ENCODE peak calls at places on chromosomes 13 and 19, in nine cellular contexts. X, V, B, T, L, O, G, R and I are unnamed samples.
A peak's percentile ranks its signal among the peaks of the same experiment; 100 is the strongest.

GRCh38 chr19:42872608-42873007 is 6.9 kb downstream of the PSG1 start:
- DNase-seq in X (no peak), V (no peak), B (no peak), T (no peak), L (no peak), O (no peak), G (no peak), R (no peak), I (no peak)

GRCh38 chr13:20221772-20222171 is 10.3 kb downstream of the GJB6 start:
- DNase-seq in X (no peak), V (no peak), B (no peak), T (no peak), L (no peak), O (no peak), G (no peak), R (no peak), I (no peak)

GRCh38 chr19:13788991-13789390 is 6.3 kb upstream of the ZSWIM4 start:
- DNase-seq in X (no peak), V (peak; percentile 84), B (no peak), T (peak; percentile 84), L (no peak), O (no peak), G (no peak), R (no peak), I (no peak)

GRCh38 chr13:99656843-99657506 is 155.7 kb downstream of the TM9SF2 start:
- DNase-seq in X (no peak), V (no peak), B (no peak), T (no peak), L (no peak), O (no peak), G (no peak), R (no peak), I (no peak)

GRCh38 chr13:59201836-59202235 is 961.9 kb downstream of the DIAPH3 start:
- DNase-seq in X (no peak), V (no peak), B (no peak), T (no peak), L (no peak), O (no peak), G (no peak), R (no peak), I (no peak)

GRCh38 chr19:35295792-35296462 is 4.0 kb downstream of the MAG start:
- DNase-seq in X (no peak), V (no peak), B (no peak), T (no peak), L (no peak), O (no peak), G (no peak), R (no peak), I (peak; percentile 45)

GRCh38 chr19:48644839-48645651 is 942 bp downstream of the CA11 start:
- DNase-seq in X (peak; percentile 63), V (peak; percentile 91), B (peak; percentile 63), T (no peak), L (no peak), O (no peak), G (no peak), R (peak; percentile 72), I (no peak)

GRCh38 chr19:16325161-16325527 is 518 bp downstream of the KLF2 start:
- DNase-seq in X (peak; percentile 67), V (no peak), B (no peak), T (no peak), L (no peak), O (no peak), G (no peak), R (peak; percentile 59), I (no peak)

GRCh38 chr13:65866138-65866537 is 1364.0 kb downstream of the PCDH9 start:
- DNase-seq in X (no peak), V (no peak), B (no peak), T (no peak), L (no peak), O (no peak), G (no peak), R (no peak), I (no peak)

GRCh38 chr13:111503905-111504695 is 183.7 kb downstream of the TEX29 start:
- DNase-seq in X (no peak), V (no peak), B (no peak), T (no peak), L (no peak), O (peak; percentile 10), G (no peak), R (no peak), I (no peak)

GRCh38 chr19:17095141-17095919 is 19.8 kb downstream of the MYO9B start:
- DNase-seq in X (no peak), V (peak; percentile 96), B (no peak), T (no peak), L (no peak), O (no peak), G (no peak), R (peak; percentile 69), I (no peak)

GRCh38 chr13:86907116-86907515 is 764.1 kb upstream of the SLITRK5 start:
- DNase-seq in X (no peak), V (no peak), B (no peak), T (no peak), L (no peak), O (no peak), G (no peak), R (no peak), I (no peak)

GRCh38 chr13:37313383-37313782 is 207.9 kb upstream of the CSNK1A1L start:
- DNase-seq in X (no peak), V (no peak), B (peak; percentile 16), T (peak; percentile 71), L (no peak), O (no peak), G (peak; percentile 73), R (no peak), I (no peak)

GRCh38 chr19:36686365-36687213 is 823 bp upstream of the ZNF567 start:
- DNase-seq in X (peak; percentile 36), V (no peak), B (peak; percentile 2), T (no peak), L (no peak), O (no peak), G (no peak), R (no peak), I (no peak)

GRCh38 chr13:112638157-112638750 is 50.3 kb upstream of the TUBGCP3 start:
- DNase-seq in X (no peak), V (no peak), B (peak; percentile 6), T (no peak), L (no peak), O (peak; percentile 35), G (no peak), R (no peak), I (no peak)

GRCh38 chr19:3324405-3324856 is 42.0 kb upstream of the NFIC start:
- DNase-seq in X (peak; percentile 85), V (no peak), B (peak; percentile 51), T (no peak), L (no peak), O (no peak), G (no peak), R (peak; percentile 53), I (peak; percentile 7)

DNA sequence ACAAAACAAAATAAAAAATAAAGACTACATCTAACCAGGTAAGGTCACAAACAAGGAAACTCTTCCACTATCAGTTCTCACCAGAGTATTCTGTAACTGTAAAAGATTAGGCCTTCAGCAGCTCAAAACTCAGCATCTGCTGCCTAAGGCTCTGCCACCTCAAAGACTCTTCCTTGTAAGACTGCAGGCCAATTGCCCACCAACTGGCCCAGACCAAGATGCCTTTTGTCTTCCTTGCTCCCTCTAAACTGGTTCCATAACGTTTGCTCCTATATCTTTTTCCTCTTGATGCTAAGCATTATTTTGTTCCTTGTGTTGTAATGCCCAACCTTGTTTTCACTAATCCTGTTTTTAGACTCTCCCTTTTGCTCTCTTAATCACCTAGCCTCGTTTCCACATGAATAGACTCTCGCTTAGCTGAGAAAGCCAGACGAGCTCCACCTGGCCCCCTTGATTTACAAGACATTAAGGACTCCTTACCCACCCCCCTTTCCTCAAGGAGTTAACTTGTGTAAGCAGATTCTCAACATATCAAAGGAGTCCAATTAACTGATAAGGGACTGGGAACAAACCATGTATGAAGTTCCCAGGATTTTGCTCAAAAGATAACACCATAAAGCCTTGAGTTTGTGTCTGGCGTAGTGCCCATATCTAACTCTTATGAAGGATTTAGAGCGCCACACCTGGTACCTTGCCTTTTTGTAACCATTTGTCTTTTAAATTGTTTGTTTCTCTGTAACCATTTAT is 1.5 kb downstream of the ZNF814 start:
- DNase-seq in X (no peak), V (no peak), B (no peak), T (no peak), L (no peak), O (no peak), G (no peak), R (no peak), I (no peak)
- TF ChIP-seq CTCF in X (no peak), V (no peak), B (no peak), T (no peak), L (no peak), O (no peak), G (no peak), R (no peak), I (no peak)

GRCh38 chr19:45142016-45142727 is 18.6 kb downstream of the NKPD1 start:
- DNase-seq in X (no peak), V (no peak), B (no peak), T (no peak), L (no peak), O (no peak), G (no peak), R (no peak), I (no peak)
- H3K4me3 ChIP-seq in X (no peak overlapping the region), V (no peak overlapping the region), B (no peak overlapping the region), T (no peak overlapping the region), L (no peak overlapping the region), O (no peak overlapping the region), G (no peak overlapping the region), R (no peak overlapping the region), I (no peak overlapping the region)

GRCh38 chr13:110216403-110217041 is 90.4 kb downstream of the COL4A1 start:
- DNase-seq in X (no peak), V (peak; percentile 84), B (no peak), T (no peak), L (no peak), O (no peak), G (no peak), R (no peak), I (no peak)

GRCh38 chr13:110215606-110216005 is 91.4 kb downstream of the COL4A1 start:
- DNase-seq in X (no peak), V (no peak), B (no peak), T (no peak), L (no peak), O (no peak), G (no peak), R (no peak), I (no peak)

GRCh38 chr13:110217811-110218210 is 89.1 kb downstream of the COL4A1 start:
- DNase-seq in X (no peak), V (no peak), B (no peak), T (no peak), L (no peak), O (no peak), G (no peak), R (no peak), I (no peak)

GRCh38 chr13:110214637-110215036 is 92.3 kb downstream of the COL4A1 start:
- DNase-seq in X (no peak), V (no peak), B (no peak), T (no peak), L (no peak), O (no peak), G (no peak), R (no peak), I (no peak)

GRCh38 chr13:110216006-110216402 is 91.0 kb downstream of the COL4A1 start:
- DNase-seq in X (no peak), V (no peak), B (no peak), T (no peak), L (no peak), O (no peak), G (no peak), R (no peak), I (no peak)
- TF ChIP-seq CTCF in X (no peak), V (no peak), B (no peak), T (no peak), L (no peak), O (no peak), G (no peak), R (no peak), I (no peak)

GRCh38 chr19:5686326-5686646 is 3.8 kb upstream of the RPL36 start:
- DNase-seq in X (no peak), V (no peak), B (no peak), T (no peak), L (no peak), O (no peak), G (no peak), R (no peak), I (no peak)
- H3K4me3 ChIP-seq in X (no peak overlapping the region), V (peak overlapping the region; percentile 68), B (peak overlapping the region; percentile 71), T (peak overlapping the region; percentile 64), L (peak overlapping the region; percentile 54), O (peak overlapping the region; percentile 78), G (peak overlapping the region; percentile 47), R (peak overlapping the region; percentile 77), I (peak overlapping the region; percentile 73)